ENCODE peak calls at places on chromosome 7, in eight cellular contexts. I, N, B, C, R, T, X and F are unnamed samples.
A peak's percentile ranks its signal among the peaks of the same experiment; 100 is the strongest.

GRCh38 chr7:116541951-116542350 is 17.1 kb downstream of the CAV1 start:
- DNase-seq in I (no peak), C (no peak), X (no peak), T (no peak), B (no peak), R (no peak), N (no peak), F (no peak)

GRCh38 chr7:151696738-151697514 is 177.2 kb upstream of the RHEB start:
- DNase-seq in B (peak; percentile 70), T (no peak), N (no peak), X (no peak), R (peak; percentile 65), C (peak; percentile 41), I (no peak), F (no peak)

GRCh38 chr7:51255050-51255449 is 61.6 kb downstream of the COBL start:
- DNase-seq in B (no peak), T (no peak), I (no peak), C (no peak), N (no peak), R (no peak), X (no peak), F (no peak)

GRCh38 chr7:105012503-105013282 is 1.3 kb upstream of the KMT2E start:
- DNase-seq in I (peak; percentile 99), R (peak; percentile 99), B (peak; percentile 98), C (peak; percentile 100), T (peak; percentile 100), N (peak; percentile 95), X (peak; percentile 99), F (peak; percentile 99)

GRCh38 chr7:103065666-103066065 is 8.9 kb downstream of the FBXL13 start:
- DNase-seq in I (peak; percentile 40), C (no peak), R (peak; percentile 48), X (no peak), N (no peak), T (no peak), B (peak; percentile 56), F (peak; percentile 13)

GRCh38 chr7:44259547-44260457 is 59.0 kb downstream of the YKT6 start:
- DNase-seq in R (no peak), I (peak; percentile 99), B (no peak), N (no peak), T (peak; percentile 51), X (peak; percentile 70), C (peak; percentile 42), F (peak; percentile 99)

GRCh38 chr7:128755816-128756476 is 16.8 kb downstream of the CALU start:
- DNase-seq in R (no peak), T (no peak), B (no peak), C (no peak), I (peak; percentile 66), N (no peak), X (no peak), F (peak; percentile 99)

GRCh38 chr7:8442295-8442813 is 8.9 kb downstream of the NXPH1 start:
- DNase-seq in N (no peak), C (no peak), I (no peak), B (no peak), X (no peak), T (no peak), R (no peak), F (no peak)

GRCh38 chr7:132991615-132992587 is 90.0 kb downstream of the CHCHD3 start:
- DNase-seq in C (no peak), X (no peak), N (no peak), T (no peak), I (no peak), R (no peak), B (peak; percentile 15), F (no peak)

GRCh38 chr7:54014765-54015164 is 527.4 kb upstream of the VSTM2A start:
- DNase-seq in I (no peak), R (no peak), X (no peak), C (no peak), T (no peak), N (no peak), B (no peak), F (no peak)

DNA sequence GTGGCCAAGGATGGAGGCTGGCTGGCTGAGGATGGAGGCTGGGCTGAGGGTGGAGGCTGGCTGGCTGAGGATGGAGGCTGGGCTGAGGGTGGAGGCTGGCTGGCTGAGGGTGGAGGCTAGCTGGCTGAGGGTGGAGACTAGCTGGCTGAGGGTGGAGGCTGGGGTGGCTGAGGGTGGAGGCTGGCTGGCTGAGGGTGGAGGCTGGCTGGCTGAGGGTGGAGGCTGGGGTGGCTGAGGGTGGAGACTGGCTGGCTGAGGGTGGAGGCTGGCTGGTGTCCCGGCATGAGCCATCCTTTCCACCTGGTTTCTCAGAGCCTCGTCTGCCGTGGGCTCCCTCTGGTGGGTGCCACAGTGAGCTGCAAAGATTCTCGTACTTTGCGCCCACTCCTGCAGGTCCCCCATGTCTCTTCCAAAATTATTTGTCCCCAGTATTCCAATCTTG is 88.4 kb downstream of the ELFN1 start:
- DNase-seq in N (no peak), X (no peak), R (peak; percentile 66), C (peak; percentile 46), T (peak; percentile 53), B (peak; percentile 63), I (peak; percentile 40), F (peak; percentile 43)
- TF ChIP-seq CTCF in N (no peak), X (no peak), R (peak; percentile 44), C (peak; percentile 49), T (peak; percentile 58), B (peak; percentile 34), I (peak; percentile 44), F (peak; percentile 53)

DNA sequence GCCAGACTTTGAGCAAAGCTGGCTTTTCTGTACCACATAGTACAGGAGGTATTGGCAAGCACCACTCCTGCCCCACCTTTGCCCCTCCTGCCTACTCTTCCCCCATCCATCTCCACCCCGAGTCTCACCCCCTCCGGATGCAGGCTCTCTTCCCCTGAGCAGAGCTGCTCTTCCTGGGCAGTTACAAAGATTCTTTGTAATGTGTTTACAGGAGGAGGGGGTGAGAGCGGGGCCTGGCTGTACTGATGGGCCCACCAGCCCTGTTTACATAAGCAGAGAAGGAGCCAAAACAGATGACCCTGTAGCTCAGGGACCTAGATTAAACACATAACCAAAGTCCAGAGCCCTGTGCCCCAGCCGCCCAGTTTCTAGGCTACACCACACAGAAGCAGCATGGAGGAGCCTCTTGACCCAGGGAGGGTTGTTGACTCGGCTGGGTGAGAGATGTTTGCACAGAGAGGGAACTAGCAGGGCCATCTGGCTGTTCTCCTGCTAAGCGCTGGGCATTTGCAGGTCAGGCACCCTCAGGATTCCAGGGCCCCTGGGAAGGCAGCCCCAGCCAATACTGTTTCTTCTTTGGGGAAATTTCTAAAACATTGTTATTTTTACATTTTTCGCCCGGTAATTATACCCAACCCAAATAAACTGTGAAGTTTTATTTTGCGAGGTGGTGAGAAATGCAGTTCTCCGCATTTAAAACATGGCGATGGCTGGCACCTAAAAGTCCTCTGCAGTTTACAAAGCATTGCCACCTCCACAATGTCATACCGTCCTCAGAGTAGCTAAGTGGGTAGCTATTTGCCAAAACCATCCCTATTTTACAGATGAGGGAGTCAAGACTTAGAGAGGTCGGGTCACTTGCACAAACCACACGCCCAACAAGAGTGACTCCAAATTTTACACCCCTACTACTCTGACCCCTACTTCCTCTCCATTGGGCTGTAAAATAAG is 11.4 kb upstream of the ZKSCAN1 start:
- DNase-seq in B (no peak), C (no peak), R (peak; percentile 77), X (no peak), T (no peak), N (no peak), I (no peak), F (no peak)
- H3K4me3 ChIP-seq in B (no peak overlapping the region), C (no peak overlapping the region), R (no peak overlapping the region), X (no peak overlapping the region), T (no peak overlapping the region), N (peak overlapping the region; percentile 5), I (no peak overlapping the region), F (no peak overlapping the region)

GRCh38 chr7:74656421-74656910 is 1.1 kb upstream of the GTF2I start:
- DNase-seq in N (no peak), C (peak; percentile 68), I (peak; percentile 32), T (peak; percentile 78), X (peak; percentile 49), R (peak; percentile 45), B (peak; percentile 56), F (peak; percentile 17)
- TF ChIP-seq CTCF in N (no peak), C (no peak), I (no peak), T (peak; percentile 50), X (no peak), R (peak; percentile 20), B (no peak), F (peak; percentile 12)

GRCh38 chr7:148507741-148508285 is 82.8 kb upstream of the C7orf33 start:
- DNase-seq in T (no peak), R (no peak), B (no peak), C (no peak), I (no peak), X (no peak), N (no peak), F (no peak)
- H3K4me3 ChIP-seq in T (no peak overlapping the region), R (no peak overlapping the region), B (no peak overlapping the region), C (no peak overlapping the region), I (no peak overlapping the region), X (no peak overlapping the region), N (no peak overlapping the region), F (no peak overlapping the region)

GRCh38 chr7:80659120-80660055 is 20.9 kb downstream of the CD36 start:
- DNase-seq in X (no peak), N (no peak), B (peak; percentile 20), R (peak; percentile 26), I (peak; percentile 68), C (no peak), T (no peak), F (peak; percentile 34)

GRCh38 chr7:80662252-80662651 is 23.8 kb downstream of the CD36 start:
- DNase-seq in R (no peak), X (no peak), C (no peak), B (no peak), I (no peak), N (no peak), T (no peak), F (no peak)

GRCh38 chr7:80665526-80665925 is 27.1 kb downstream of the CD36 start:
- DNase-seq in B (no peak), C (no peak), T (no peak), R (no peak), X (no peak), N (no peak), I (no peak), F (no peak)

GRCh38 chr7:80660939-80661338 is 22.5 kb downstream of the CD36 start:
- DNase-seq in N (no peak), I (no peak), C (no peak), R (no peak), T (no peak), X (no peak), B (no peak), F (no peak)

DNA sequence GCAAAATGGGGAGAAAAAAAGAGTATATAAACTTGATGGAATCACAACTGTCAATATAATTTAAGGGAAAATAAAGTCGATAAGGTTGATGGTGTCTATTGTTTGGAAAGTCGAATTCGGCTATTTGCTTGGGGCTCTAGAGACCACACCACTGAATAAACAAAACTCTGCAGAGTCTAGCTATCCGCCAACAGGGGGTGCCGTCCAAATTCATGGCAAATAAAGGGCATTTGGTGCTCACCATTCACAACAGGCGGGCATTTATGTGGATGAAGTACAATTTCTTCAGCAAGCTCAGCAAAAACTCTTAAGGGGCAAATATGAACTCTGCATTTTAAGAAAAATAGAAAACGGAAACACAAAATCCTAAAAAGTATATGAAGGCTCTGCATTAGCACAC is 23.3 kb downstream of the CD36 start:
- DNase-seq in C (no peak), T (no peak), X (no peak), R (peak; percentile 13), B (no peak), I (peak; percentile 11), N (no peak), F (no peak)
- TF ChIP-seq CTCF in C (peak; percentile 16), T (peak; percentile 29), X (no peak), R (peak; percentile 13), B (peak; percentile 22), I (peak; percentile 29), N (peak; percentile 55), F (peak; percentile 33)